ENCODE peak calls at places on chromosomes 1 and 21, in ten cellular contexts. One of them, this sample, is unnamed.

GRCh38 chr1:34163792-34164509 is 1.1 kb downstream of the CSMD2 start:
- DNase-seq in lower leg skin: no peak
- DNase-seq in ecto neural progenitor cell: peak
- DNase-seq in AG10803: peak
- DNase-seq in adipocyte: peak
- DNase-seq in COR-L47: no peak
- DNase-seq in colonic mucosa: no peak
- DNase-seq in stomach: no peak
- DNase-seq in activated CD8-positive, alpha-beta memory T cell treated with anti-CD3 and anti-CD28 coated beads for 48 hours: no peak
- DNase-seq in endothelial cell: peak
- DNase-seq in this sample: no peak

GRCh38 chr1:240122639-240123604 is 31.2 kb downstream of the FMN2 start:
- DNase-seq in lower leg skin: no peak
- DNase-seq in ecto neural progenitor cell: peak
- DNase-seq in AG10803: no peak
- DNase-seq in adipocyte: no peak
- DNase-seq in COR-L47: peak
- DNase-seq in colonic mucosa: peak
- DNase-seq in stomach: no peak
- DNase-seq in activated CD8-positive, alpha-beta memory T cell treated with anti-CD3 and anti-CD28 coated beads for 48 hours: no peak
- DNase-seq in endothelial cell: no peak
- DNase-seq in this sample: peak

GRCh38 chr1:200150721-200151120 is 123.2 kb downstream of the NR5A2 start:
- DNase-seq in lower leg skin: no peak
- DNase-seq in ecto neural progenitor cell: no peak
- DNase-seq in AG10803: peak
- DNase-seq in adipocyte: peak
- DNase-seq in COR-L47: no peak
- DNase-seq in colonic mucosa: no peak
- DNase-seq in stomach: no peak
- DNase-seq in activated CD8-positive, alpha-beta memory T cell treated with anti-CD3 and anti-CD28 coated beads for 48 hours: no peak
- DNase-seq in endothelial cell: no peak
- DNase-seq in this sample: peak

GRCh38 chr1:169364948-169365347 is 2.6 kb downstream of the NME7 start:
- DNase-seq in lower leg skin: no peak
- DNase-seq in ecto neural progenitor cell: no peak
- DNase-seq in AG10803: no peak
- DNase-seq in adipocyte: no peak
- DNase-seq in COR-L47: no peak
- DNase-seq in colonic mucosa: no peak
- DNase-seq in stomach: no peak
- DNase-seq in activated CD8-positive, alpha-beta memory T cell treated with anti-CD3 and anti-CD28 coated beads for 48 hours: no peak
- DNase-seq in endothelial cell: no peak
- DNase-seq in this sample: no peak

GRCh38 chr1:46484783-46485490 is 4.7 kb upstream of the DMBX1 start:
- DNase-seq in lower leg skin: no peak
- DNase-seq in ecto neural progenitor cell: no peak
- DNase-seq in AG10803: no peak
- DNase-seq in adipocyte: no peak
- DNase-seq in COR-L47: no peak
- DNase-seq in colonic mucosa: no peak
- DNase-seq in stomach: no peak
- DNase-seq in activated CD8-positive, alpha-beta memory T cell treated with anti-CD3 and anti-CD28 coated beads for 48 hours: no peak
- DNase-seq in endothelial cell: no peak
- DNase-seq in this sample: no peak

GRCh38 chr21:44878053-44878982 is 4.8 kb upstream of the PTTG1IP start:
- DNase-seq in lower leg skin: no peak
- DNase-seq in ecto neural progenitor cell: no peak
- DNase-seq in AG10803: no peak
- DNase-seq in adipocyte: no peak
- DNase-seq in COR-L47: no peak
- DNase-seq in colonic mucosa: peak
- DNase-seq in stomach: no peak
- DNase-seq in activated CD8-positive, alpha-beta memory T cell treated with anti-CD3 and anti-CD28 coated beads for 48 hours: no peak
- DNase-seq in endothelial cell: no peak
- DNase-seq in this sample: no peak

GRCh38 chr1:222736972-222737371 is at the start of gene FAM177B:
- DNase-seq in lower leg skin: no peak
- DNase-seq in ecto neural progenitor cell: no peak
- DNase-seq in AG10803: no peak
- DNase-seq in adipocyte: no peak
- DNase-seq in COR-L47: no peak
- DNase-seq in colonic mucosa: no peak
- DNase-seq in stomach: no peak
- DNase-seq in activated CD8-positive, alpha-beta memory T cell treated with anti-CD3 and anti-CD28 coated beads for 48 hours: no peak
- DNase-seq in endothelial cell: no peak
- DNase-seq in this sample: no peak

GRCh38 chr1:21357161-21357560 is 66.9 kb upstream of the ECE1 start:
- DNase-seq in lower leg skin: no peak
- DNase-seq in ecto neural progenitor cell: no peak
- DNase-seq in AG10803: no peak
- DNase-seq in adipocyte: no peak
- DNase-seq in COR-L47: no peak
- DNase-seq in colonic mucosa: no peak
- DNase-seq in stomach: no peak
- DNase-seq in activated CD8-positive, alpha-beta memory T cell treated with anti-CD3 and anti-CD28 coated beads for 48 hours: no peak
- DNase-seq in endothelial cell: no peak
- DNase-seq in this sample: no peak

GRCh38 chr1:155050560-155051341 is at the start of gene ADAM15:
- DNase-seq in lower leg skin: peak
- DNase-seq in ecto neural progenitor cell: peak
- DNase-seq in AG10803: peak
- DNase-seq in adipocyte: peak
- DNase-seq in COR-L47: peak
- DNase-seq in colonic mucosa: peak
- DNase-seq in stomach: peak
- DNase-seq in activated CD8-positive, alpha-beta memory T cell treated with anti-CD3 and anti-CD28 coated beads for 48 hours: peak
- DNase-seq in endothelial cell: peak
- DNase-seq in this sample: peak

GRCh38 chr1:50415235-50416149 is 7.8 kb downstream of the DMRTA2 start:
- DNase-seq in lower leg skin: no peak
- DNase-seq in ecto neural progenitor cell: peak
- DNase-seq in AG10803: no peak
- DNase-seq in adipocyte: no peak
- DNase-seq in COR-L47: no peak
- DNase-seq in colonic mucosa: no peak
- DNase-seq in stomach: no peak
- DNase-seq in activated CD8-positive, alpha-beta memory T cell treated with anti-CD3 and anti-CD28 coated beads for 48 hours: no peak
- DNase-seq in endothelial cell: peak
- DNase-seq in this sample: no peak

GRCh38 chr1:154342836-154343472 is 17.6 kb downstream of the ATP8B2 start:
- DNase-seq in lower leg skin: no peak
- DNase-seq in ecto neural progenitor cell: no peak
- DNase-seq in AG10803: no peak
- DNase-seq in adipocyte: no peak
- DNase-seq in COR-L47: no peak
- DNase-seq in colonic mucosa: no peak
- DNase-seq in stomach: peak
- DNase-seq in activated CD8-positive, alpha-beta memory T cell treated with anti-CD3 and anti-CD28 coated beads for 48 hours: peak
- DNase-seq in endothelial cell: no peak
- DNase-seq in this sample: no peak

GRCh38 chr1:108617008-108617723 is 43.7 kb downstream of the HENMT1 start:
- DNase-seq in lower leg skin: no peak
- DNase-seq in ecto neural progenitor cell: no peak
- DNase-seq in AG10803: no peak
- DNase-seq in adipocyte: no peak
- DNase-seq in COR-L47: no peak
- DNase-seq in colonic mucosa: no peak
- DNase-seq in stomach: no peak
- DNase-seq in activated CD8-positive, alpha-beta memory T cell treated with anti-CD3 and anti-CD28 coated beads for 48 hours: no peak
- DNase-seq in endothelial cell: no peak
- DNase-seq in this sample: no peak

GRCh38 chr1:15949453-15950245 is 26.3 kb downstream of the ZBTB17 start:
- DNase-seq in lower leg skin: peak
- DNase-seq in ecto neural progenitor cell: peak
- DNase-seq in AG10803: peak
- DNase-seq in adipocyte: peak
- DNase-seq in COR-L47: no peak
- DNase-seq in colonic mucosa: peak
- DNase-seq in stomach: peak
- DNase-seq in activated CD8-positive, alpha-beta memory T cell treated with anti-CD3 and anti-CD28 coated beads for 48 hours: peak
- DNase-seq in endothelial cell: no peak
- DNase-seq in this sample: peak

GRCh38 chr1:165228676-165229075 is 127.8 kb downstream of the LMX1A start:
- DNase-seq in lower leg skin: no peak
- DNase-seq in ecto neural progenitor cell: no peak
- DNase-seq in AG10803: no peak
- DNase-seq in adipocyte: peak
- DNase-seq in COR-L47: no peak
- DNase-seq in colonic mucosa: no peak
- DNase-seq in stomach: no peak
- DNase-seq in activated CD8-positive, alpha-beta memory T cell treated with anti-CD3 and anti-CD28 coated beads for 48 hours: no peak
- DNase-seq in endothelial cell: peak
- DNase-seq in this sample: no peak

GRCh38 chr1:180500689-180501088 is 1.7 kb downstream of the ACBD6 start:
- DNase-seq in lower leg skin: no peak
- DNase-seq in ecto neural progenitor cell: no peak
- DNase-seq in AG10803: no peak
- DNase-seq in adipocyte: no peak
- DNase-seq in COR-L47: no peak
- DNase-seq in colonic mucosa: no peak
- DNase-seq in stomach: no peak
- DNase-seq in activated CD8-positive, alpha-beta memory T cell treated with anti-CD3 and anti-CD28 coated beads for 48 hours: no peak
- DNase-seq in endothelial cell: no peak
- DNase-seq in this sample: no peak

GRCh38 chr1:1254667-1254998 is 8.1 kb upstream of the C1QTNF12 start:
- DNase-seq in lower leg skin: no peak
- DNase-seq in ecto neural progenitor cell: no peak
- DNase-seq in AG10803: no peak
- DNase-seq in adipocyte: no peak
- DNase-seq in COR-L47: no peak
- DNase-seq in colonic mucosa: no peak
- DNase-seq in stomach: no peak
- DNase-seq in activated CD8-positive, alpha-beta memory T cell treated with anti-CD3 and anti-CD28 coated beads for 48 hours: no peak
- DNase-seq in endothelial cell: no peak
- DNase-seq in this sample: no peak

GRCh38 chr21:36994501-36995189 is 11.9 kb upstream of the RIPPLY3 start:
- DNase-seq in lower leg skin: no peak
- DNase-seq in ecto neural progenitor cell: peak
- DNase-seq in AG10803: no peak
- DNase-seq in adipocyte: no peak
- DNase-seq in COR-L47: no peak
- DNase-seq in colonic mucosa: no peak
- DNase-seq in stomach: no peak
- DNase-seq in activated CD8-positive, alpha-beta memory T cell treated with anti-CD3 and anti-CD28 coated beads for 48 hours: no peak
- DNase-seq in endothelial cell: peak
- DNase-seq in this sample: no peak

GRCh38 chr21:36949171-36950141 is 17.0 kb downstream of the HLCS start:
- DNase-seq in lower leg skin: no peak
- DNase-seq in ecto neural progenitor cell: no peak
- DNase-seq in AG10803: no peak
- DNase-seq in adipocyte: no peak
- DNase-seq in COR-L47: no peak
- DNase-seq in colonic mucosa: no peak
- DNase-seq in stomach: no peak
- DNase-seq in activated CD8-positive, alpha-beta memory T cell treated with anti-CD3 and anti-CD28 coated beads for 48 hours: no peak
- DNase-seq in endothelial cell: no peak
- DNase-seq in this sample: peak

GRCh38 chr1:108521990-108522393 is 37.9 kb upstream of the EEIG2 start:
- DNase-seq in lower leg skin: no peak
- DNase-seq in ecto neural progenitor cell: no peak
- DNase-seq in AG10803: no peak
- DNase-seq in adipocyte: no peak
- DNase-seq in COR-L47: no peak
- DNase-seq in colonic mucosa: no peak
- DNase-seq in stomach: no peak
- DNase-seq in activated CD8-positive, alpha-beta memory T cell treated with anti-CD3 and anti-CD28 coated beads for 48 hours: no peak
- DNase-seq in endothelial cell: no peak
- DNase-seq in this sample: no peak